ENCODE peak calls at places on chromosome 18, in ten cellular contexts. L is IMR-90, W is transverse colon, P is testis, J is stomach, G is heart left ventricle, U is GM12878, E is ovary, M is esophagus muscularis mucosa, C is endothelial cell of umbilical vein. X is an unnamed sample. For H3K36me3, the result is how much of the 10 kb centered on the place peaks cover.

GRCh38 chr18:9647496-9648323 is 33.4 kb upstream of the PPP4R1 start:
- DNase-seq in U (peak), E (no peak), L (no peak), J (no peak), P (no peak), C (peak), M (no peak), W (no peak), G (no peak), X (no peak)

GRCh38 chr18:22926454-22926853 is 6.7 kb upstream of the RBBP8 start:
- DNase-seq in E (no peak), J (no peak), U (no peak), C (no peak), M (no peak), W (no peak), L (no peak), P (no peak), G (no peak), X (no peak)

GRCh38 chr18:65255417-65255816 is 495.4 kb upstream of the CDH7 start:
- DNase-seq in J (no peak), G (no peak), L (no peak), M (no peak), U (no peak), C (no peak), W (no peak), E (no peak), P (no peak), X (no peak)

GRCh38 chr18:12328179-12328823 is 20.3 kb downstream of the TUBB6 start:
- DNase-seq in G (peak), L (no peak), M (no peak), W (no peak), J (no peak), U (no peak), E (no peak), P (peak), C (no peak), X (no peak)

GRCh38 chr18:47898696-47899095 is 31.8 kb downstream of the SMAD2 start:
- DNase-seq in P (no peak), E (no peak), G (no peak), W (no peak), U (no peak), J (no peak), L (no peak), M (no peak), C (peak), X (no peak)

GRCh38 chr18:46474487-46475366 is 182.3 kb downstream of the LOXHD1 start:
- DNase-seq in W (no peak), C (no peak), L (no peak), M (no peak), U (no peak), J (no peak), P (no peak), G (no peak), E (no peak), X (no peak)

GRCh38 chr18:51666717-51667320 is 469.3 kb upstream of the MEX3C start:
- DNase-seq in G (peak), L (no peak), U (no peak), P (peak), W (no peak), E (peak), C (no peak), M (no peak), J (peak), X (no peak)

GRCh38 chr18:63888473-63889190 is 1.1 kb downstream of the SERPINB2 start:
- DNase-seq in U (no peak), G (no peak), L (no peak), W (no peak), M (no peak), C (no peak), J (no peak), P (no peak), E (no peak), X (no peak)

GRCh38 chr18:14936313-14936712 is 188.3 kb downstream of the ANKRD30B start:
- DNase-seq in E (no peak), G (no peak), W (peak), M (peak), J (no peak), L (no peak), P (no peak), U (no peak), C (no peak), X (no peak)

DNA sequence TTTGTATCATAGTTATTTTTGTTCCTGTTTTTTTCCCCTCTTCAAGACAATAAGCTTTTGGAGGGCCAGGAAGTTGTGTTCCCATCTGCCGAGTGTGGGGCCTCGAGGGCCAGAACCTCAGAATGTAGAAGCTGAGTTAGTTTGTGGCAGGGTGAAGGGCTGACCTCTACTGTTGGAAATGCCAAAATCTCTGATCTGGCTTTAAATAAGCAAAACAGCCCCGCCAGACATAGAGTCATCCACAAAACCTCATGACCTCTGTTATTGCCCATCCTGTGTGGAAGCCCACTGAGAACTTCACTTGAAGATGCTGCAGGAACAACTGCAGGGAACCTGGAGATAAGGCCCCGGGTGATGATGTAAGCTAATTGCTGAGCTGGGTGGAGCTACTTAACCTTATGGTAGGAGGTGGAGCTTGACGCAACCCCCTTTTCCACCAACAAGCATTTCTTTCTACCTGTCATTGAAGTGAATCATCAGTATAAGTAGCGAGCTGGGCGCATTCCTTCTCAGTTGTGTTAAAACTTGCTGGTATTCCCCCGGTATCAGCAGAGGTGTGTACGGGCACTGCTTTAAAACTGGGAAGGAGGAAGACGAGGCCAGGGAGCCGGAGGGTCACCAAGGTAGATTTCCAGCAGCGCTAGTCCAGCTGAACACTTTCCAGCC is 177.2 kb downstream of the NEDD4L start:
- DNase-seq in P (no peak), L (peak), E (no peak), W (peak), C (no peak), U (no peak), M (peak), G (no peak), J (peak), X (no peak)
- TF ChIP-seq POLR2A in P (no peak), L (no peak), E (no peak), W (peak), C (no peak), U (no peak), M (no peak), G (no peak), J (no peak), X (no peak)

GRCh38 chr18:26768388-26768787 is 97.1 kb downstream of the AQP4 start:
- DNase-seq in M (peak), W (no peak), C (no peak), G (no peak), E (no peak), P (no peak), L (no peak), U (no peak), J (no peak), X (no peak)
- TF ChIP-seq CTCF in M (no peak), W (no peak), C (no peak), G (no peak), E (no peak), P (no peak), L (no peak), U (no peak), J (no peak), X (no peak)

DNA sequence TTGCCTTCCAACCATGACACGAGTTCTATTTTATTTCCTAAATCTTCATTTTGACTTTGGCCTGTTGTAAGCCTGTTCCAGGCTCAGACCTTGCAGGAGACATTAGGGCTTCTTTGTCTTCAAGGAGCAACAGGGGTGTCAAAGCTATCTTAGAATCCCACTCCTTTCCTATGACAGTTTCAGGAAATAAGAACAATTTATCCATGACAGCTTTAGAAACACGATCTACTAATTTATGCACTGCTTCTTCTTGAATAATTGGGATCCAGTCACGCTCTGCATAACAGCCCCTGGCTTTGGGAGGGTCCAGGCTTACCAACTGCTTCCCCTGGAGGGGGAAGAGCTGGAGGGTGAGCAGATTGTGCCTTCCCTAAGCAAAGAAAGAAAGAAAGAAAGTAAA is 327.4 kb downstream of the DCC start:
- DNase-seq in C (no peak), G (no peak), W (no peak), U (no peak), L (no peak), J (no peak), E (no peak), M (no peak), P (no peak), X (no peak)
- H3K36me3 ChIP-seq in C (under half), G (under half), W (under half), U (under half), L (under half), J (under half), E (under half), M (under half), P (under half), X (under half)

DNA sequence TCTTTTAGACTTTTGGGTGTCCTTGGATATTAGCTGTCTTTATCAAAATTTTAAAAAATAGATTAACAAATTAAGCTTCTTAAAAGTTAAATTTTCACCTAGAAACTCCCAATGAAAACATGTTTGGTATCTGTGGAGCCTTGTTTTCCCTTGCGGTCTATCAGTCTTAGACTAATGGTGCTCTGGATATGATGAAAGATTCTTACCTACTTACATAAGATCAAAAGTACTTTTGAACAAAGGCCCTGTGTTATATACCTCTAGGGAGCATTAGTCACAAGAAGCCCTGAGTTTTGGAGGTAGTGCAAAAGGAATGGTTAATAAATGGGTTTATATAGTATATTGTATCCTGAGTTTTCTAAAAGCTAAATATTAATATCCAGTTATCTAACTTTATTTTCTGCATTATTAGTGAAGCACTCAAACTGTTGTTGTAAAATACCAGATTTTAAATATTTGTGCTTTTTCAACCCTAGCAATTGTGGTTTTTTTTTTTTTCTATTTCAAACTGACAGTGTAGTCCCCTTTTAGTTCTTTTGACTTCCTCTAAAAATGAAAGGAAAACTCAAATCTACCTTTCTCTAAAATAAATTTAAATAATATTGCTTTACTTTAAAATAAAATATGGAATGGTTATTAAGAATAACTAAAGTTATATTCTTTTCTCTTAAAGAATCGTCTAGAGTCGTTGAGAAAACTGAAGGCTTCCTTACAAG is 18.1 kb downstream of the NDC80 start:
- DNase-seq in E (no peak), C (no peak), L (no peak), W (no peak), U (no peak), G (no peak), J (no peak), M (no peak), P (no peak), X (no peak)
- TF ChIP-seq POLR2A in E (no peak), C (no peak), L (no peak), W (no peak), U (no peak), G (no peak), J (no peak), M (no peak), P (no peak), X (no peak)

X was measured in uterus.